ENCODE peak calls at places on chromosome 15, in nine cellular contexts. K, X, G, B, Q, C, U, M and Z are unnamed samples.

GRCh38 chr15:64552281-64552948 is 92.0 kb downstream of the ZNF609 start:
- DNase-seq in B (no peak), X (no peak), C (no peak), K (no peak), U (no peak), M (no peak), Q (no peak), G (no peak), Z (no peak)

GRCh38 chr15:73601449-73602425 is 31.5 kb downstream of the NPTN start:
- DNase-seq in M (no peak), X (no peak), B (peak), G (no peak), Q (no peak), C (no peak), K (no peak), U (peak), Z (no peak)

GRCh38 chr15:38868326-38869114 is 303.9 kb upstream of the RASGRP1 start:
- DNase-seq in U (peak), X (no peak), B (no peak), C (no peak), G (no peak), M (peak), Q (no peak), K (no peak), Z (peak)

GRCh38 chr15:59456114-59456513 is 18.1 kb downstream of the FAM81A start:
- DNase-seq in Q (no peak), K (no peak), G (no peak), B (no peak), U (no peak), X (no peak), M (no peak), C (no peak), Z (no peak)

GRCh38 chr15:43266386-43266785 is 342 bp downstream of the TGM5 start:
- DNase-seq in G (no peak), B (no peak), C (no peak), X (no peak), U (no peak), K (no peak), M (no peak), Q (no peak), Z (no peak)

GRCh38 chr15:25763206-25763880 is 99.8 kb downstream of the ATP10A start:
- DNase-seq in U (no peak), K (no peak), M (no peak), X (no peak), Q (no peak), G (no peak), C (no peak), B (no peak), Z (no peak)

GRCh38 chr15:80512729-80513670 is 108.8 kb downstream of the ARNT2 start:
- DNase-seq in G (no peak), M (no peak), K (no peak), X (no peak), B (peak), U (no peak), C (no peak), Q (no peak), Z (peak)

GRCh38 chr15:40232625-40233070 is 6.2 kb upstream of the PAK6 start:
- DNase-seq in M (no peak), U (no peak), K (no peak), Q (no peak), G (no peak), X (no peak), C (no peak), B (no peak), Z (no peak)

GRCh38 chr15:68210821-68211655 is 5.9 kb upstream of the CALML4 start:
- DNase-seq in C (peak), B (peak), Q (peak), K (peak), X (peak), U (peak), G (peak), M (no peak), Z (peak)

GRCh38 chr15:40762919-40763800 is 708 bp upstream of the GCHFR start:
- DNase-seq in M (no peak), C (peak), B (peak), K (no peak), X (no peak), Q (peak), G (no peak), U (peak), Z (no peak)

GRCh38 chr15:100623301-100623700 is 20.9 kb downstream of the ASB7 start:
- DNase-seq in U (no peak), X (no peak), M (no peak), K (no peak), B (no peak), Q (no peak), C (no peak), G (no peak), Z (no peak)

GRCh38 chr15:54374184-54374947 is 396.1 kb downstream of the UNC13C start:
- DNase-seq in B (no peak), K (no peak), G (no peak), X (no peak), M (no peak), Q (no peak), C (no peak), U (no peak), Z (no peak)

GRCh38 chr15:84616235-84616634 is 15.4 kb downstream of the ZSCAN2 start:
- DNase-seq in U (no peak), G (no peak), K (no peak), X (no peak), C (no peak), Q (no peak), B (no peak), M (no peak), Z (no peak)

GRCh38 chr15:31263751-31264533 is 62.7 kb upstream of the KLF13 start:
- DNase-seq in M (no peak), Q (peak), B (peak), U (peak), C (peak), X (peak), G (no peak), K (peak), Z (no peak)

GRCh38 chr15:68581725-68582124 is 2.9 kb downstream of the CORO2B start:
- DNase-seq in X (no peak), Q (no peak), B (no peak), U (no peak), M (no peak), C (no peak), G (no peak), K (no peak), Z (no peak)

GRCh38 chr15:81027200-81027599 is 26.5 kb downstream of the TLNRD1 start:
- DNase-seq in K (no peak), M (no peak), U (no peak), X (no peak), G (no peak), B (no peak), C (no peak), Q (no peak), Z (no peak)

GRCh38 chr15:67384761-67385160 is 130.2 kb downstream of the IQCH start:
- DNase-seq in X (no peak), C (no peak), M (no peak), Q (no peak), G (no peak), U (no peak), K (no peak), B (no peak), Z (no peak)

GRCh38 chr15:78392430-78392829 is 45.6 kb upstream of the IREB2 start:
- DNase-seq in U (no peak), X (no peak), K (no peak), M (no peak), C (no peak), G (no peak), B (no peak), Q (no peak), Z (no peak)

GRCh38 chr15:38670142-38671002 is 105.8 kb upstream of the RASGRP1 start:
- DNase-seq in M (no peak), C (peak), K (peak), B (no peak), U (no peak), G (no peak), X (no peak), Q (peak), Z (no peak)

GRCh38 chr15:69415381-69415780 is 1.2 kb downstream of the KIF23 start:
- DNase-seq in C (no peak), Q (no peak), U (no peak), G (no peak), M (no peak), B (no peak), X (no peak), K (no peak), Z (no peak)

GRCh38 chr15:100295939-100296338 is 45.8 kb downstream of the ADAMTS17 start:
- DNase-seq in X (no peak), G (no peak), U (no peak), C (no peak), Q (no peak), B (no peak), K (no peak), M (no peak), Z (no peak)

GRCh38 chr15:78047631-78048409 is 29.7 kb downstream of the TBC1D2B start:
- DNase-seq in C (no peak), U (no peak), K (no peak), G (no peak), Q (peak), B (peak), X (no peak), M (no peak), Z (no peak)

GRCh38 chr15:66822106-66822505 is 120.1 kb downstream of the SMAD6 start:
- DNase-seq in M (no peak), K (no peak), G (no peak), X (no peak), B (no peak), Q (peak), U (no peak), C (no peak), Z (no peak)

GRCh38 chr15:52427804-52428203 is 100.9 kb downstream of the MYO5A start:
- DNase-seq in M (peak), B (no peak), G (no peak), X (no peak), U (peak), C (no peak), Q (no peak), K (no peak), Z (peak)

GRCh38 chr15:88649753-88650551 is 11.1 kb downstream of the ISG20 start:
- DNase-seq in X (no peak), G (no peak), C (no peak), B (peak), U (no peak), M (no peak), K (no peak), Q (no peak), Z (no peak)

GRCh38 chr15:101351736-101352135 is 56.7 kb upstream of the SNRPA1 start:
- DNase-seq in C (no peak), U (no peak), X (no peak), Q (no peak), K (no peak), M (no peak), G (no peak), B (no peak), Z (no peak)

GRCh38 chr15:68500363-68501317 is 68.7 kb upstream of the ITGA11 start:
- DNase-seq in M (no peak), X (no peak), U (no peak), G (no peak), Q (no peak), B (no peak), C (no peak), K (no peak), Z (no peak)

GRCh38 chr15:40511472-40512133 is 40.8 kb downstream of the CHST14 start:
- DNase-seq in U (peak), M (no peak), X (no peak), Q (peak), K (no peak), C (peak), G (no peak), B (peak), Z (no peak)

GRCh38 chr15:98583758-98584157 is 64.6 kb upstream of the IGF1R start:
- DNase-seq in C (no peak), B (no peak), Q (no peak), X (no peak), M (no peak), K (no peak), G (no peak), U (no peak), Z (no peak)

GRCh38 chr15:75067123-75067854 is 43.9 kb downstream of the PPCDC start:
- DNase-seq in C (no peak), U (no peak), B (no peak), Q (peak), X (no peak), G (no peak), K (no peak), M (no peak), Z (no peak)

GRCh38 chr15:40549894-40550293 is 14.9 kb downstream of the CCDC32 start:
- DNase-seq in K (no peak), U (peak), G (no peak), B (peak), Q (no peak), X (no peak), M (no peak), C (no peak), Z (no peak)

GRCh38 chr15:69277316-69277715 is 21.4 kb upstream of the PAQR5 start:
- DNase-seq in B (no peak), K (no peak), X (no peak), M (no peak), C (no peak), Q (no peak), G (no peak), U (no peak), Z (no peak)

GRCh38 chr15:69793783-69794451 is 303.8 kb downstream of the TLE3 start:
- DNase-seq in C (no peak), B (no peak), U (no peak), X (no peak), K (no peak), G (no peak), Q (no peak), M (no peak), Z (no peak)